ENCODE peak calls at places on chromosomes 6 and 20, in five cellular contexts. One of them, this sample, is unnamed.
A peak's percentile ranks its signal among the peaks of the same experiment; 100 is the strongest.

GRCh38 chr6:163538331-163538730 is 123.8 kb downstream of the QKI start:
- DNase-seq in HepG2: no peak
- DNase-seq in HCT116: no peak
- DNase-seq in GM12878: no peak
- DNase-seq in K562: no peak
- DNase-seq in this sample: no peak

GRCh38 chr6:56359201-56359899 is 112.0 kb upstream of the COL21A1 start:
- DNase-seq in HepG2: peak; percentile 74
- DNase-seq in HCT116: peak; percentile 72
- DNase-seq in GM12878: peak; percentile 26
- DNase-seq in K562: peak; percentile 63
- DNase-seq in this sample: peak; percentile 69

GRCh38 chr6:110534731-110535164 is 58.3 kb upstream of the SLC22A16 start:
- DNase-seq in HepG2: no peak
- DNase-seq in HCT116: no peak
- DNase-seq in GM12878: no peak
- DNase-seq in K562: no peak
- DNase-seq in this sample: no peak

GRCh38 chr6:71403422-71404134 is 115.0 kb downstream of the OGFRL1 start:
- DNase-seq in HepG2: no peak
- DNase-seq in HCT116: no peak
- DNase-seq in GM12878: no peak
- DNase-seq in K562: no peak
- DNase-seq in this sample: no peak

GRCh38 chr20:36017034-36017951 is 48.9 kb downstream of the CNBD2 start:
- DNase-seq in HepG2: no peak
- DNase-seq in HCT116: no peak
- DNase-seq in GM12878: no peak
- DNase-seq in K562: no peak
- DNase-seq in this sample: no peak

GRCh38 chr20:34872604-34873224 is at the start of gene GGT7:
- DNase-seq in HepG2: peak; percentile 81
- DNase-seq in HCT116: peak; percentile 35
- DNase-seq in GM12878: peak; percentile 24
- DNase-seq in K562: peak; percentile 93
- DNase-seq in this sample: peak; percentile 91

GRCh38 chr20:50510706-50511401 is 671 bp downstream of the PTPN1 start:
- DNase-seq in HepG2: peak; percentile 57
- DNase-seq in HCT116: no peak
- DNase-seq in GM12878: no peak
- DNase-seq in K562: no peak
- DNase-seq in this sample: no peak

GRCh38 chr6:17714879-17715860 is 8.4 kb upstream of the NUP153 start:
- DNase-seq in HepG2: no peak
- DNase-seq in HCT116: peak; percentile 74
- DNase-seq in GM12878: no peak
- DNase-seq in K562: peak; percentile 73
- DNase-seq in this sample: no peak

GRCh38 chr20:46400253-46400652 is 6.2 kb downstream of the ELMO2 start:
- DNase-seq in HepG2: no peak
- DNase-seq in HCT116: no peak
- DNase-seq in GM12878: no peak
- DNase-seq in K562: no peak
- DNase-seq in this sample: no peak

GRCh38 chr6:111447051-111447450 is 36.0 kb downstream of the REV3L start:
- DNase-seq in HepG2: no peak
- DNase-seq in HCT116: no peak
- DNase-seq in GM12878: no peak
- DNase-seq in K562: no peak
- DNase-seq in this sample: no peak

GRCh38 chr20:346640-347316 is at the start of gene NRSN2:
- DNase-seq in HepG2: peak; percentile 72
- DNase-seq in HCT116: no peak
- DNase-seq in GM12878: no peak
- DNase-seq in K562: peak; percentile 76
- DNase-seq in this sample: peak; percentile 66

GRCh38 chr20:62653373-62653772 is 11.1 kb downstream of the SLCO4A1 start:
- DNase-seq in HepG2: no peak
- DNase-seq in HCT116: no peak
- DNase-seq in GM12878: no peak
- DNase-seq in K562: no peak
- DNase-seq in this sample: no peak

GRCh38 chr20:47704746-47705496 is 80.4 kb downstream of the SULF2 start:
- DNase-seq in HepG2: no peak
- DNase-seq in HCT116: no peak
- DNase-seq in GM12878: no peak
- DNase-seq in K562: no peak
- DNase-seq in this sample: no peak

GRCh38 chr6:109428889-109429477 is 11.4 kb downstream of the PPIL6 start:
- DNase-seq in HepG2: no peak
- DNase-seq in HCT116: no peak
- DNase-seq in GM12878: no peak
- DNase-seq in K562: no peak
- DNase-seq in this sample: no peak

GRCh38 chr20:17651761-17652388 is 30.2 kb downstream of the RRBP1 start:
- DNase-seq in HepG2: no peak
- DNase-seq in HCT116: no peak
- DNase-seq in GM12878: no peak
- DNase-seq in K562: no peak
- DNase-seq in this sample: no peak

GRCh38 chr6:134795696-134796095 is 154.2 kb downstream of the ALDH8A1 start:
- DNase-seq in HepG2: no peak
- DNase-seq in HCT116: no peak
- DNase-seq in GM12878: no peak
- DNase-seq in K562: no peak
- DNase-seq in this sample: no peak

GRCh38 chr20:58228103-58228483 is 360 bp downstream of the ANKRD60 start:
- DNase-seq in HepG2: no peak
- DNase-seq in HCT116: no peak
- DNase-seq in GM12878: no peak
- DNase-seq in K562: no peak
- DNase-seq in this sample: peak; percentile 29

GRCh38 chr6:131811510-131811909 is 3.7 kb downstream of the ENPP1 start:
- DNase-seq in HepG2: no peak
- DNase-seq in HCT116: no peak
- DNase-seq in GM12878: no peak
- DNase-seq in K562: no peak
- DNase-seq in this sample: no peak

GRCh38 chr6:78909391-78909790 is 42.0 kb downstream of the IRAK1BP1 start:
- DNase-seq in HepG2: no peak
- DNase-seq in HCT116: no peak
- DNase-seq in GM12878: no peak
- DNase-seq in K562: no peak
- DNase-seq in this sample: no peak

GRCh38 chr6:2061880-2062279 is 183.5 kb downstream of the GMDS start:
- DNase-seq in HepG2: no peak
- DNase-seq in HCT116: no peak
- DNase-seq in GM12878: no peak
- DNase-seq in K562: no peak
- DNase-seq in this sample: no peak

GRCh38 chr6:10528170-10528981 is 7.2 kb downstream of the GCNT2 start:
- DNase-seq in HepG2: peak; percentile 94
- DNase-seq in HCT116: no peak
- DNase-seq in GM12878: peak; percentile 72
- DNase-seq in K562: no peak
- DNase-seq in this sample: no peak

GRCh38 chr20:18032977-18033892 is 24.5 kb downstream of the OVOL2 start:
- DNase-seq in HepG2: peak; percentile 89
- DNase-seq in HCT116: no peak
- DNase-seq in GM12878: no peak
- DNase-seq in K562: no peak
- DNase-seq in this sample: no peak

GRCh38 chr6:32087574-32088486 is 21.3 kb downstream of the TNXB start:
- DNase-seq in HepG2: peak; percentile 82
- DNase-seq in HCT116: peak; percentile 81
- DNase-seq in GM12878: no peak
- DNase-seq in K562: peak; percentile 91
- DNase-seq in this sample: peak; percentile 93

GRCh38 chr6:163415620-163416379 is 1.3 kb downstream of the QKI start:
- DNase-seq in HepG2: peak; percentile 53
- DNase-seq in HCT116: no peak
- DNase-seq in GM12878: peak; percentile 72
- DNase-seq in K562: peak; percentile 55
- DNase-seq in this sample: no peak

DNA sequence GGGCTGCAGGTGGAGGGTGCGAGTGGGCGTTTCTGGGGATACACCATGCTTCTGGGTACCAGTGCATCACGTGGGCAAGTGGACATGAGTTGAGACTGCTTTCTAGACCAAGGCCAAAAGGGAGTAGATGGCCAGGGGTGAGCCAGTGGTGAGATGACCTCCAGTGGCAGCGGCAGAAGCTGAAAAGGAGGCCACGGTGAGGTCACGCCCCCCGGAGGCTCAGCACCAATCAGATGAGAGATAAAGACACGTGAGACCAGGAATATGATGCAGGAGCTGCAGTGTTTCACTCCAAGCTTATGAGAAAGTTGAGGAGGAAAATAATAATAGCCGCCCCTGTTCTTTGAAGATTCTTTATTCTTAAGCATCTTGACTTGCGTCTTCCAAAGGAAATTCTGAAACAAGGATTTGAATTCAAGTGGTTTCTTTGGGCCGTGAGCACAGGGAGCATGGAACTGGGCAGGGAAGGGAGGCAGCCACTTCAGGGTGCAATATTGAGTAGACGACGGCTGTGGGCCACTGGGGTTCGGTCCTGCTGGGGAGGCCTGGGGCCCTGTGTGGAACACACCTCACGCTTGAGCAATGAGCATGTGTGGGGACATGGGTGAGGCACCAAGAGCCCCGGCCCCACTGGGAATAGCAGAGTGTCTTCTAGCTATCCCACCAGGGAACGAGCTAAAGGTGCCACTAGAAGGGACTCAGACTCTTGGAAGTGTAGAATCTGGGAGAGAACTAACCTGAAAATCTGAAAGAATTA is 156.7 kb upstream of the LRFN2 start:
- DNase-seq in HepG2: no peak
- DNase-seq in HCT116: no peak
- DNase-seq in GM12878: no peak
- DNase-seq in K562: peak; percentile 73
- DNase-seq in this sample: peak; percentile 22
- TF ChIP-seq ATF3 in HepG2: no peak
- TF ChIP-seq ATF3 in HCT116: no peak
- TF ChIP-seq ATF3 in GM12878: no peak
- TF ChIP-seq ATF3 in K562: no peak
- TF ChIP-seq ATF3 in this sample: no peak

GRCh38 chr6:168340819-168341218 is 21.2 kb upstream of the DACT2 start:
- DNase-seq in HepG2: no peak
- DNase-seq in HCT116: no peak
- DNase-seq in GM12878: no peak
- DNase-seq in K562: no peak
- DNase-seq in this sample: no peak
- TF ChIP-seq SP1 in HepG2: no peak
- TF ChIP-seq SP1 in HCT116: no peak
- TF ChIP-seq SP1 in GM12878: no peak
- TF ChIP-seq SP1 in K562: no peak
- TF ChIP-seq SP1 in this sample: no peak

DNA sequence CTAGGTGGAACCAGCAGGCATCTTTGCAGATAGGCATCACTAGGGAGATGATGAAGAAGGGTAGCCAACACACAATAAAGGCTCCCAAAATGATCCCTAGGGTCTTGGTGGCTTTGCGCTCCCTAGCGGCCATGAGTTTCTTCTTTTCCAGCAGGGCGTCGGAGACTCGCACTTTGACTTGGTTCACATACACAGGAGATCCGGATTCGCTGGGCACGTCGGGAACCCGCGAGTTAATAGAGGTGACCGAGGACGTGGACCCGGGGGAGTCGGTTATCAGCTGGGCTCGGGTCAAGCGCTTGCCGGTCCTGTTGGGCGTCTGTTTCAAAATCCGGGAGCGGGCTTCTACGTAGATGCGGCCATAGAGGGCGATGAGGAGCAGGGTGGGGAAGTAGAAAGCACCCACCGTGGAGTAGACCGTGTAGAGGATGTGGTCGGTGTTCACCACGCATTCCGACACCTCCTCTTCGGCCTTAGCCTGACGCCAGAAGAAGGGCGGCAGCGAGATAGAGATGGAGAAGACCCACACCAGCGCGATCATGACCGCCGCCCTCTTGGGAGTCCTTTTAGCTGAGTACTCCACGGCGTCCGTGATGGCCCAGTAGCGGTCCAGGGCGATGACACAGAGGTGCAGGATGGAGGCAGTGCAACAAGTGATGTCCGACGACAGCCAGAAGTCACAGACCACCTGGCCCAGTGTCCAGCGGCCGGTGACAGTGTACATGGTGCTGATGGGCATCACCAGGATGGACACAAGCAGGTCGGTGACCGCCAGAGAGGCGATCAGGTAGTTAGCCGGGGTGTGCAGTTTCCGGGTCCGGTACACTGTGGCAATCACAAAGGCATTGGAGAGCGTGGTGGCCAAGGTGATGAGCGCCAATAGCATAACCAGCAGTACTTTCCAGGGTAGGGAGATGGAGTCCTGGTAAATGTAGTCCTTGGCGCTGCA is 658 bp downstream of the HTR1B start:
- DNase-seq in HepG2: no peak
- DNase-seq in HCT116: no peak
- DNase-seq in GM12878: no peak
- DNase-seq in K562: no peak
- DNase-seq in this sample: peak; percentile 54
- TF ChIP-seq ATF3 in HepG2: no peak
- TF ChIP-seq ATF3 in HCT116: no peak
- TF ChIP-seq ATF3 in GM12878: no peak
- TF ChIP-seq ATF3 in K562: no peak
- TF ChIP-seq ATF3 in this sample: no peak

DNA sequence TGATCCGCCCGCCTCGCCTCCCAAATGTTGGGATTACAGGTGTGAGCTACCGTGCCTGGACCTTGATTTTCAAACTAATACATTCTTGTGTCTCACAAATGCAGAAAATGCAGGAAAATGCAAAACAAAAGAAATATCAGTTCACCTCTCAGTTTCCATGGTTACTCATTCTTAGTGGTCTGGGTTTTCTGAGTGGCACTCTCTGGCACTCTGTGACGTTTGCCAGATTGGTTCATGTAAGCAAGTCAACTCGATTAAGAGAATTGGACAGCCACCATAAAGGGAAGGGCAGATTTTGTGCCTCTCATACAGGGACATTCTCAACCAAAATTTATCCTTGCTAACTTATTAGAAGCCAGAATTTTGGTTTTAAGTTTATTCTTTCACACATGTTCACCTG is 8.6 kb downstream of the CMTR1 start:
- DNase-seq in HepG2: no peak
- DNase-seq in HCT116: no peak
- DNase-seq in GM12878: no peak
- DNase-seq in K562: no peak
- DNase-seq in this sample: no peak
- TF ChIP-seq SP1 in HepG2: no peak
- TF ChIP-seq SP1 in HCT116: no peak
- TF ChIP-seq SP1 in GM12878: no peak
- TF ChIP-seq SP1 in K562: no peak
- TF ChIP-seq SP1 in this sample: no peak

This sample was measured in WTC11.